ENCODE peak calls at places on chromosomes 3 and 15, in eight cellular contexts. Q, I, K, V, L, O, Y and F are unnamed samples.

GRCh38 chr3:138881233-138881632 is 46.5 kb upstream of the PIK3CB start:
- DNase-seq in Q (no peak), I (no peak), K (no peak), V (no peak), L (no peak), O (no peak), Y (no peak), F (no peak)

GRCh38 chr3:11624161-11624560 is 19.6 kb downstream of the VGLL4 start:
- DNase-seq in Q (no peak), I (no peak), K (no peak), V (no peak), L (no peak), O (peak), Y (no peak), F (peak)

GRCh38 chr3:188950832-188951489 is 220.8 kb upstream of the TPRG1 start:
- DNase-seq in Q (no peak), I (no peak), K (peak), V (peak), L (peak), O (peak), Y (peak), F (peak)

GRCh38 chr3:52325686-52326085 is 9.6 kb downstream of the DNAH1 start:
- DNase-seq in Q (no peak), I (no peak), K (no peak), V (no peak), L (no peak), O (no peak), Y (no peak), F (no peak)

GRCh38 chr3:46903341-46904302 is 26.1 kb downstream of the PTH1R start:
- DNase-seq in Q (no peak), I (no peak), K (no peak), V (no peak), L (no peak), O (no peak), Y (peak), F (no peak)

GRCh38 chr3:49180116-49180515 is 8.7 kb downstream of the KLHDC8B start:
- DNase-seq in Q (no peak), I (no peak), K (no peak), V (no peak), L (no peak), O (no peak), Y (no peak), F (no peak)

GRCh38 chr15:77225088-77225487 is 154.2 kb upstream of the TSPAN3 start:
- DNase-seq in Q (no peak), I (no peak), K (no peak), V (no peak), L (no peak), O (no peak), Y (peak), F (no peak)

GRCh38 chr3:18436213-18436612 is 11.1 kb upstream of the SATB1 start:
- DNase-seq in Q (no peak), I (no peak), K (no peak), V (no peak), L (no peak), O (no peak), Y (no peak), F (no peak)